ENCODE peak calls at places on chromosomes 16 and 17, in seven cellular contexts. Y is epithelial cell of proximal tubule; N is HT1080; P is fibroblast of the aortic adventitia; D is HCEC 1CT; Q is stimulated activated CD4-positive, alpha-beta T cell treated with anti-CD3 and anti-CD28 coated beads, Interleukin-4, amount 100 ng/mL, for 4 hours; S is EH. B is an unnamed sample.

GRCh38 chr16:19137621-19138128 is 23.9 kb downstream of the ITPRIPL2 start:
- DNase-seq in Y (no peak), N (no peak), P (no peak), D (no peak), Q (no peak), S (no peak), B (no peak)

GRCh38 chr17:66275651-66276050 is 26.8 kb upstream of the PRKCA start:
- DNase-seq in Y (peak), N (peak), P (peak), D (peak), Q (no peak), S (peak), B (peak)

GRCh38 chr16:2871926-2872325 is 11.1 kb upstream of the FLYWCH2 start:
- DNase-seq in Y (no peak), N (no peak), P (no peak), D (no peak), Q (no peak), S (no peak), B (no peak)

GRCh38 chr16:31301708-31302400 is 42.1 kb downstream of the ITGAM start:
- DNase-seq in Y (no peak), N (peak), P (peak), D (peak), Q (no peak), S (peak), B (no peak)

GRCh38 chr17:67239597-67239996 is 5.4 kb downstream of the HELZ start:
- DNase-seq in Y (peak), N (peak), P (peak), D (peak), Q (no peak), S (peak), B (peak)

GRCh38 chr17:82791532-82791931 is 39.7 kb downstream of the TBCD start:
- DNase-seq in Y (peak), N (peak), P (peak), D (peak), Q (no peak), S (peak), B (peak)

GRCh38 chr17:76198702-76199101 is 41.6 kb downstream of the RNF157 start:
- DNase-seq in Y (no peak), N (no peak), P (no peak), D (no peak), Q (no peak), S (no peak), B (no peak)

GRCh38 chr17:79146562-79146961 is 71.9 kb downstream of the ENGASE start:
- DNase-seq in Y (no peak), N (no peak), P (no peak), D (no peak), Q (no peak), S (no peak), B (no peak)